ENCODE peak calls at places on chromosome 12, in nine cellular contexts. One of them, this sample, is unnamed.

GRCh38 chr12:111574797-111575443 is 24.2 kb downstream of the ATXN2 start:
- DNase-seq in endothelial cell of umbilical vein: no peak
- DNase-seq in mesendoderm: peak
- DNase-seq in GM23248: no peak
- DNase-seq in PC-3: no peak
- DNase-seq in neural progenitor cell: no peak
- DNase-seq in fibroblast of lung: no peak
- DNase-seq in IMR-90: no peak
- DNase-seq in neuronal stem cell: no peak
- DNase-seq in this sample: no peak

GRCh38 chr12:110813298-110813697 is 33.5 kb upstream of the CCDC63 start:
- DNase-seq in endothelial cell of umbilical vein: no peak
- DNase-seq in mesendoderm: no peak
- DNase-seq in GM23248: no peak
- DNase-seq in PC-3: no peak
- DNase-seq in neural progenitor cell: peak
- DNase-seq in fibroblast of lung: no peak
- DNase-seq in IMR-90: no peak
- DNase-seq in neuronal stem cell: no peak
- DNase-seq in this sample: no peak

GRCh38 chr12:72832024-72832423 is 559.9 kb downstream of the TRHDE start:
- DNase-seq in endothelial cell of umbilical vein: no peak
- DNase-seq in mesendoderm: no peak
- DNase-seq in GM23248: no peak
- DNase-seq in PC-3: no peak
- DNase-seq in neural progenitor cell: no peak
- DNase-seq in fibroblast of lung: no peak
- DNase-seq in IMR-90: no peak
- DNase-seq in neuronal stem cell: no peak
- DNase-seq in this sample: no peak

GRCh38 chr12:40225337-40225983 is 663 bp downstream of the LRRK2 start:
- DNase-seq in endothelial cell of umbilical vein: no peak
- DNase-seq in mesendoderm: no peak
- DNase-seq in GM23248: peak
- DNase-seq in PC-3: no peak
- DNase-seq in neural progenitor cell: no peak
- DNase-seq in fibroblast of lung: no peak
- DNase-seq in IMR-90: no peak
- DNase-seq in neuronal stem cell: no peak
- DNase-seq in this sample: no peak

GRCh38 chr12:15336772-15337553 is 14.7 kb downstream of the PTPRO start:
- DNase-seq in endothelial cell of umbilical vein: peak
- DNase-seq in mesendoderm: no peak
- DNase-seq in GM23248: peak
- DNase-seq in PC-3: peak
- DNase-seq in neural progenitor cell: no peak
- DNase-seq in fibroblast of lung: peak
- DNase-seq in IMR-90: peak
- DNase-seq in neuronal stem cell: no peak
- DNase-seq in this sample: peak

GRCh38 chr12:3252416-3252815 is 175.2 kb downstream of the TSPAN9 start:
- DNase-seq in endothelial cell of umbilical vein: no peak
- DNase-seq in mesendoderm: no peak
- DNase-seq in GM23248: peak
- DNase-seq in PC-3: no peak
- DNase-seq in neural progenitor cell: no peak
- DNase-seq in fibroblast of lung: peak
- DNase-seq in IMR-90: peak
- DNase-seq in neuronal stem cell: no peak
- DNase-seq in this sample: no peak

GRCh38 chr12:116629451-116629850 is 70.3 kb downstream of the MAP1LC3B2 start:
- DNase-seq in endothelial cell of umbilical vein: no peak
- DNase-seq in mesendoderm: no peak
- DNase-seq in GM23248: no peak
- DNase-seq in PC-3: no peak
- DNase-seq in neural progenitor cell: no peak
- DNase-seq in fibroblast of lung: no peak
- DNase-seq in IMR-90: no peak
- DNase-seq in neuronal stem cell: no peak
- DNase-seq in this sample: no peak

GRCh38 chr12:110337912-110338710 is 57.1 kb downstream of the ATP2A2 start:
- DNase-seq in endothelial cell of umbilical vein: no peak
- DNase-seq in mesendoderm: no peak
- DNase-seq in GM23248: no peak
- DNase-seq in PC-3: peak
- DNase-seq in neural progenitor cell: no peak
- DNase-seq in fibroblast of lung: no peak
- DNase-seq in IMR-90: no peak
- DNase-seq in neuronal stem cell: no peak
- DNase-seq in this sample: no peak

GRCh38 chr12:10641735-10642500 is 28.5 kb upstream of the MAGOHB start:
- DNase-seq in endothelial cell of umbilical vein: peak
- DNase-seq in mesendoderm: no peak
- DNase-seq in GM23248: peak
- DNase-seq in PC-3: peak
- DNase-seq in neural progenitor cell: no peak
- DNase-seq in fibroblast of lung: peak
- DNase-seq in IMR-90: peak
- DNase-seq in neuronal stem cell: no peak
- DNase-seq in this sample: peak

GRCh38 chr12:94740601-94741362 is 90.4 kb upstream of the TMCC3 start:
- DNase-seq in endothelial cell of umbilical vein: no peak
- DNase-seq in mesendoderm: peak
- DNase-seq in GM23248: no peak
- DNase-seq in PC-3: no peak
- DNase-seq in neural progenitor cell: peak
- DNase-seq in fibroblast of lung: no peak
- DNase-seq in IMR-90: no peak
- DNase-seq in neuronal stem cell: no peak
- DNase-seq in this sample: no peak

GRCh38 chr12:121170581-121171260 is 38.0 kb downstream of the P2RX7 start:
- DNase-seq in endothelial cell of umbilical vein: peak
- DNase-seq in mesendoderm: no peak
- DNase-seq in GM23248: peak
- DNase-seq in PC-3: peak
- DNase-seq in neural progenitor cell: no peak
- DNase-seq in fibroblast of lung: no peak
- DNase-seq in IMR-90: no peak
- DNase-seq in neuronal stem cell: no peak
- DNase-seq in this sample: peak

GRCh38 chr12:111444706-111445310 is 39.1 kb downstream of the SH2B3 start:
- DNase-seq in endothelial cell of umbilical vein: no peak
- DNase-seq in mesendoderm: peak
- DNase-seq in GM23248: peak
- DNase-seq in PC-3: no peak
- DNase-seq in neural progenitor cell: peak
- DNase-seq in fibroblast of lung: no peak
- DNase-seq in IMR-90: no peak
- DNase-seq in neuronal stem cell: no peak
- DNase-seq in this sample: peak

GRCh38 chr12:70721958-70722357 is 84.7 kb upstream of the PTPRB start:
- DNase-seq in endothelial cell of umbilical vein: peak
- DNase-seq in mesendoderm: peak
- DNase-seq in GM23248: no peak
- DNase-seq in PC-3: no peak
- DNase-seq in neural progenitor cell: no peak
- DNase-seq in fibroblast of lung: no peak
- DNase-seq in IMR-90: no peak
- DNase-seq in neuronal stem cell: no peak
- DNase-seq in this sample: no peak

GRCh38 chr12:113298861-113299545 is 35.9 kb downstream of the SLC8B1 start:
- DNase-seq in endothelial cell of umbilical vein: no peak
- DNase-seq in mesendoderm: no peak
- DNase-seq in GM23248: peak
- DNase-seq in PC-3: no peak
- DNase-seq in neural progenitor cell: no peak
- DNase-seq in fibroblast of lung: no peak
- DNase-seq in IMR-90: no peak
- DNase-seq in neuronal stem cell: no peak
- DNase-seq in this sample: no peak

DNA sequence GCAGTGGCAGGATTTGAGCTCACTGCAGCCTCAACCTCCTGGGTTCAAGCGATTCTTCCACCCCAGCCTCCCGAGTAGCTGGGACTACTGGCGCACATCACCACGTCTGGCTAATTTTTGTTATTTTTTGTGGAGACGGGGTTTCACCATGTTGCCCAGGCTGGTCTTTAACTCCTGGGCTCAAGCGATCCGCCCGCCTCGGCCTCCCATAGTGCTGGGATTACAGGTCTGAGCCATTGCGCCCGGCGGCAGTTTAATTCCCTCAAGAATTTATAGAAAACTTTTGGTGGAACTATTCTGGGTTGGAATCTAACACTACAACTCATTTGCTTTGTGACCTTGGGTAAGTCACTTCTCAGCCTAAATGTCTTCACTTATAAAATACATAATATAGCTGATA is 1.8 kb upstream of the SP1 start:
- DNase-seq in endothelial cell of umbilical vein: no peak
- DNase-seq in mesendoderm: no peak
- DNase-seq in GM23248: no peak
- DNase-seq in PC-3: no peak
- DNase-seq in neural progenitor cell: peak
- DNase-seq in fibroblast of lung: no peak
- DNase-seq in IMR-90: no peak
- DNase-seq in neuronal stem cell: no peak
- DNase-seq in this sample: no peak
- H3K9ac ChIP-seq in endothelial cell of umbilical vein: no peak
- H3K9ac ChIP-seq in mesendoderm: no peak
- H3K9ac ChIP-seq in GM23248: no peak
- H3K9ac ChIP-seq in PC-3: no peak
- H3K9ac ChIP-seq in neural progenitor cell: no peak
- H3K9ac ChIP-seq in fibroblast of lung: no peak
- H3K9ac ChIP-seq in IMR-90: no peak
- H3K9ac ChIP-seq in neuronal stem cell: no peak
- H3K9ac ChIP-seq in this sample: peak

DNA sequence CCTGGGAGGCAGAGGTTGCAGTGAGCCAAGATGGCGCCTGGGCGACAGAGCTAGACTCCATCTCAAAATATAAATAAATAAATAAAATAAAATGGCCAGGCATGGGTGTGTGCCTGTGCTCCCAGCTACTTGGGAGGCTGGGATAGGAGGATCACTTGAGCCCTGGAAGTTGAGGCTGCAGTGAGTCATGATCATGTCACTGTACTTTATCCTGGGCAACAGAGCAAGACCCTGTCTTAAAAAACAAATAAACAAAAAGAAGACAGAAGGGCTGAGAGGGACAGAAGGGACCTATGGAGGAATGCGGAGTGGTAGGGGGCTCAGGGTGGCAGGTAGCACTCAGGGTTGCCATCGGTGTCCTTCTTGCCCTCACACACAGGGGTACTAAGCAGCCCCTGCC is 40.8 kb downstream of the PRPF40B start:
- DNase-seq in endothelial cell of umbilical vein: no peak
- DNase-seq in mesendoderm: no peak
- DNase-seq in GM23248: no peak
- DNase-seq in PC-3: no peak
- DNase-seq in neural progenitor cell: no peak
- DNase-seq in fibroblast of lung: no peak
- DNase-seq in IMR-90: no peak
- DNase-seq in neuronal stem cell: no peak
- DNase-seq in this sample: no peak
- H3K27ac ChIP-seq in endothelial cell of umbilical vein: peak
- H3K27ac ChIP-seq in mesendoderm: no peak
- H3K27ac ChIP-seq in GM23248: no peak
- H3K27ac ChIP-seq in PC-3: no peak
- H3K27ac ChIP-seq in neural progenitor cell: no peak
- H3K27ac ChIP-seq in fibroblast of lung: peak
- H3K27ac ChIP-seq in IMR-90: no peak
- H3K27ac ChIP-seq in neuronal stem cell: no peak
- H3K27ac ChIP-seq in this sample: no peak

GRCh38 chr12:4958697-4959375 is 49.1 kb downstream of the KCNA1 start:
- DNase-seq in endothelial cell of umbilical vein: no peak
- DNase-seq in mesendoderm: no peak
- DNase-seq in GM23248: no peak
- DNase-seq in PC-3: no peak
- DNase-seq in neural progenitor cell: no peak
- DNase-seq in fibroblast of lung: no peak
- DNase-seq in IMR-90: no peak
- DNase-seq in neuronal stem cell: no peak
- DNase-seq in this sample: no peak
- H3K4me2 ChIP-seq in endothelial cell of umbilical vein: no peak
- H3K4me2 ChIP-seq in mesendoderm: no peak
- H3K4me2 ChIP-seq in GM23248: no peak
- H3K4me2 ChIP-seq in PC-3: no peak
- H3K4me2 ChIP-seq in neural progenitor cell: no peak
- H3K4me2 ChIP-seq in fibroblast of lung: no peak
- H3K4me2 ChIP-seq in IMR-90: no peak
- H3K4me2 ChIP-seq in neuronal stem cell: no peak
- H3K4me2 ChIP-seq in this sample: no peak

DNA sequence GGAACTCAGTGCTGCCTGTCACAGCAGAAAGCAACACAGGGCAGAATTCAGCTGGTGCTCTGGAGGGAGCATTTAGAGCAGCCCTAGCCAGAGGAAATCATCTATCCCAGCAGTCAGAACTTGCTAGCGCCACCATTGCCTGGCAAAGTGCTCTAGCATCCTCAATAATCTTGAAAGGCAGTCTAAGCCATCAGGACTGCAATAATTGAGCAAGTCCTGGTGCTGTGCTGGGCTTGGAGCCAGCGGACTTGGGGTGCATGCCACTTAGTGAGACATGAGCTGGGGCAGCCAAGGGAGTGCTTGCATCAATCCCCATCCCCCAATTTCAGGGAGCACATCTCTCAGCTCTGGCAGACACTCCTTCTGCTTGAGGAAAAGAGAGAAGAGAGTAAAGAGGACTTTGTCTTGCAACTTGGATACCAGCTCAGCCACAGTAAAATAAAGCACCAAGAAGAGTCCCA is 44.7 kb upstream of the ZDHHC17 start:
- DNase-seq in endothelial cell of umbilical vein: no peak
- DNase-seq in mesendoderm: no peak
- DNase-seq in GM23248: peak
- DNase-seq in PC-3: no peak
- DNase-seq in neural progenitor cell: no peak
- DNase-seq in fibroblast of lung: peak
- DNase-seq in IMR-90: peak
- DNase-seq in neuronal stem cell: no peak
- DNase-seq in this sample: no peak
- H3K9ac ChIP-seq in endothelial cell of umbilical vein: no peak
- H3K9ac ChIP-seq in mesendoderm: no peak
- H3K9ac ChIP-seq in GM23248: no peak
- H3K9ac ChIP-seq in PC-3: no peak
- H3K9ac ChIP-seq in neural progenitor cell: no peak
- H3K9ac ChIP-seq in fibroblast of lung: no peak
- H3K9ac ChIP-seq in IMR-90: peak
- H3K9ac ChIP-seq in neuronal stem cell: no peak
- H3K9ac ChIP-seq in this sample: no peak